ENCODE peak calls at places on chromosome 6, in four cellular contexts. H is hepatic stellate cell, O is body of pancreas, W is SK-N-SH. S is an unnamed sample.
A peak's percentile ranks its signal among the peaks of the same experiment; 100 is the strongest.

GRCh38 chr6:106574729-106575458 is 54.4 kb downstream of the RTN4IP1 start:
- DNase-seq in H (peak; percentile 66), O (no peak), W (no peak), S (no peak)

GRCh38 chr6:149488815-149489214 is 4.0 kb upstream of the ZC3H12D start:
- DNase-seq in H (no peak), O (no peak), W (no peak), S (no peak)

GRCh38 chr6:74733830-74734591 is 471.8 kb downstream of the COL12A1 start:
- DNase-seq in H (no peak), O (no peak), W (no peak), S (no peak)

GRCh38 chr6:105215506-105215905 is 35.7 kb upstream of the POPDC3 start:
- DNase-seq in H (no peak), O (no peak), W (no peak), S (peak; percentile 67)

GRCh38 chr6:21826031-21826430 is 232.5 kb downstream of the SOX4 start:
- DNase-seq in H (no peak), O (no peak), W (no peak), S (no peak)

GRCh38 chr6:143167224-143167623 is 106.5 kb downstream of the AIG1 start:
- DNase-seq in H (no peak), O (no peak), W (no peak), S (no peak)

GRCh38 chr6:45949256-45949655 is 66.4 kb downstream of the CLIC5 start:
- DNase-seq in H (no peak), O (no peak), W (no peak), S (no peak)

GRCh38 chr6:30683137-30683979 is 3.1 kb downstream of the PPP1R18 start:
- DNase-seq in H (no peak), O (no peak), W (no peak), S (no peak)

GRCh38 chr6:163309491-163310026 is 105.0 kb upstream of the QKI start:
- DNase-seq in H (no peak), O (no peak), W (no peak), S (no peak)

GRCh38 chr6:54267798-54268197 is 40.4 kb upstream of the TINAG start:
- DNase-seq in H (no peak), O (peak; percentile 21), W (peak; percentile 3), S (peak; percentile 57)

GRCh38 chr6:34912715-34913464 is 23.8 kb downstream of the ANKS1A start:
- DNase-seq in H (peak; percentile 60), O (no peak), W (no peak), S (no peak)

GRCh38 chr6:54717849-54718455 is 128.6 kb upstream of the FAM83B start:
- DNase-seq in H (no peak), O (peak; percentile 81), W (peak; percentile 29), S (peak; percentile 50)

GRCh38 chr6:20563377-20563776 is 29.1 kb downstream of the CDKAL1 start:
- DNase-seq in H (no peak), O (no peak), W (no peak), S (no peak)

GRCh38 chr6:56594699-56595098 is 48.0 kb downstream of the DST start:
- DNase-seq in H (no peak), O (no peak), W (no peak), S (no peak)

GRCh38 chr6:15444081-15444731 is 198.3 kb downstream of the JARID2 start:
- DNase-seq in H (no peak), O (no peak), W (peak; percentile 50), S (no peak)

GRCh38 chr6:34663887-34664269 is 32.7 kb downstream of the ILRUN start:
- DNase-seq in H (no peak), O (no peak), W (no peak), S (no peak)

GRCh38 chr6:7673063-7673536 is 52.8 kb upstream of the BMP6 start:
- DNase-seq in H (no peak), O (no peak), W (peak; percentile 10), S (no peak)

GRCh38 chr6:12174878-12175277 is 115.3 kb upstream of the EDN1 start:
- DNase-seq in H (no peak), O (no peak), W (no peak), S (no peak)

GRCh38 chr6:155861821-155862220 is 406.2 kb upstream of the NOX3 start:
- DNase-seq in H (no peak), O (no peak), W (no peak), S (no peak)

GRCh38 chr6:169592558-169592957 is 109.3 kb downstream of the WDR27 start:
- DNase-seq in H (peak; percentile 45), O (no peak), W (no peak), S (no peak)

GRCh38 chr6:43399932-43400487 is 27.3 kb upstream of the ABCC10 start:
- DNase-seq in H (no peak), O (no peak), W (no peak), S (no peak)

GRCh38 chr6:35624341-35625070 is 64.2 kb downstream of the FKBP5 start:
- DNase-seq in H (peak; percentile 19), O (no peak), W (peak; percentile 7), S (no peak)

GRCh38 chr6:4316867-4317400 is 181.6 kb upstream of the ECI2 start:
- DNase-seq in H (peak; percentile 43), O (peak; percentile 25), W (no peak), S (no peak)

GRCh38 chr6:144351741-144352140 is 66.6 kb downstream of the UTRN start:
- DNase-seq in H (no peak), O (no peak), W (no peak), S (no peak)

GRCh38 chr6:122426597-122426996 is 27.1 kb downstream of the HSF2 start:
- DNase-seq in H (no peak), O (no peak), W (no peak), S (no peak)

GRCh38 chr6:32212076-32212760 is 11.6 kb downstream of the NOTCH4 start:
- DNase-seq in H (no peak), O (no peak), W (no peak), S (no peak)

GRCh38 chr6:26159417-26160273 is 72.4 kb downstream of the HFE start:
- DNase-seq in H (no peak), O (no peak), W (no peak), S (peak; percentile 29)

S was measured in SK-N-DZ.